ENCODE peak calls at places on chromosomes 7 and 10, in four cellular contexts. One of them, this sample, is unnamed.

GRCh38 chr10:95756061-95756751 is at the start of gene ENTPD1:
- DNase-seq in T-helper 17 cell: no peak
- DNase-seq in nucleus accumbens: peak
- DNase-seq in ACHN: peak
- DNase-seq in this sample: peak

GRCh38 chr10:114544045-114544659 is 113.9 kb downstream of the ABLIM1 start:
- DNase-seq in T-helper 17 cell: peak
- DNase-seq in nucleus accumbens: no peak
- DNase-seq in ACHN: no peak
- DNase-seq in this sample: no peak

GRCh38 chr10:95221124-95221523 is 27.1 kb downstream of the ACSM6 start:
- DNase-seq in T-helper 17 cell: no peak
- DNase-seq in ACHN: peak
- DNase-seq in nucleus accumbens: no peak
- DNase-seq in this sample: no peak

GRCh38 chr10:77702166-77702565 is 64.6 kb upstream of the KCNMA1 start:
- DNase-seq in nucleus accumbens: no peak
- DNase-seq in T-helper 17 cell: no peak
- DNase-seq in ACHN: peak
- DNase-seq in this sample: no peak

GRCh38 chr7:27933691-27934565 is 194.0 kb downstream of the TAX1BP1 start:
- DNase-seq in T-helper 17 cell: no peak
- DNase-seq in ACHN: peak
- DNase-seq in nucleus accumbens: no peak
- DNase-seq in this sample: no peak

GRCh38 chr7:156460861-156461632 is 179.5 kb upstream of the RNF32 start:
- DNase-seq in nucleus accumbens: no peak
- DNase-seq in ACHN: no peak
- DNase-seq in T-helper 17 cell: no peak
- DNase-seq in this sample: no peak

GRCh38 chr10:15879058-15879457 is 18.8 kb upstream of the MINDY3 start:
- DNase-seq in nucleus accumbens: no peak
- DNase-seq in ACHN: peak
- DNase-seq in T-helper 17 cell: no peak
- DNase-seq in this sample: no peak

GRCh38 chr7:135929692-135930091 is 47.5 kb downstream of the MTPN start:
- DNase-seq in ACHN: no peak
- DNase-seq in T-helper 17 cell: no peak
- DNase-seq in nucleus accumbens: no peak
- DNase-seq in this sample: no peak

GRCh38 chr7:101108961-101109360 is 17.9 kb upstream of the SERPINE1 start:
- DNase-seq in nucleus accumbens: no peak
- DNase-seq in T-helper 17 cell: no peak
- DNase-seq in ACHN: no peak
- DNase-seq in this sample: no peak

GRCh38 chr10:112804036-112804435 is 146.0 kb upstream of the TCF7L2 start:
- DNase-seq in nucleus accumbens: no peak
- DNase-seq in ACHN: no peak
- DNase-seq in T-helper 17 cell: no peak
- DNase-seq in this sample: peak

GRCh38 chr7:85204061-85204460 is 17.2 kb upstream of the SEMA3D start:
- DNase-seq in nucleus accumbens: no peak
- DNase-seq in ACHN: no peak
- DNase-seq in T-helper 17 cell: no peak
- DNase-seq in this sample: no peak

GRCh38 chr10:85862771-85863170 is 503.8 kb downstream of the GRID1 start:
- DNase-seq in nucleus accumbens: no peak
- DNase-seq in ACHN: no peak
- DNase-seq in T-helper 17 cell: no peak
- DNase-seq in this sample: no peak

GRCh38 chr7:106484562-106484961 is 176.4 kb downstream of the CCDC71L start:
- DNase-seq in ACHN: peak
- DNase-seq in nucleus accumbens: no peak
- DNase-seq in T-helper 17 cell: no peak
- DNase-seq in this sample: no peak

GRCh38 chr10:133523631-133524203 is 3.4 kb upstream of the CYP2E1 start:
- DNase-seq in ACHN: no peak
- DNase-seq in T-helper 17 cell: no peak
- DNase-seq in nucleus accumbens: no peak
- DNase-seq in this sample: no peak

GRCh38 chr10:88889559-88890337 is 9.7 kb downstream of the STAMBPL1 start:
- DNase-seq in T-helper 17 cell: no peak
- DNase-seq in ACHN: no peak
- DNase-seq in nucleus accumbens: no peak
- DNase-seq in this sample: no peak

GRCh38 chr10:86155034-86155656 is 211.4 kb downstream of the GRID1 start:
- DNase-seq in T-helper 17 cell: no peak
- DNase-seq in ACHN: no peak
- DNase-seq in nucleus accumbens: no peak
- DNase-seq in this sample: no peak

GRCh38 chr10:26468291-26468690 is 30.1 kb downstream of the APBB1IP start:
- DNase-seq in T-helper 17 cell: no peak
- DNase-seq in nucleus accumbens: no peak
- DNase-seq in ACHN: peak
- DNase-seq in this sample: no peak

GRCh38 chr7:50531401-50531906 is 33.8 kb downstream of the DDC start:
- DNase-seq in ACHN: peak
- DNase-seq in T-helper 17 cell: no peak
- DNase-seq in nucleus accumbens: no peak
- DNase-seq in this sample: no peak

GRCh38 chr7:116271161-116271979 is 61.0 kb downstream of the TES start:
- DNase-seq in nucleus accumbens: no peak
- DNase-seq in ACHN: peak
- DNase-seq in T-helper 17 cell: no peak
- DNase-seq in this sample: no peak